ENCODE peak calls at places on chromosome 5, in eight cellular contexts. One of them, this sample, is unnamed.

GRCh38 chr5:82164109-82164956 is 113.8 kb downstream of the RPS23 start:
- DNase-seq in T follicular helper cell: no peak
- DNase-seq in T-helper 2 cell: no peak
- DNase-seq in T-helper 1 cell: no peak
- DNase-seq in Caco-2: no peak
- DNase-seq in activated CD4-positive, alpha-beta T cell treated with anti-CD3 and anti-CD28 coated beads for 36 hours: no peak
- DNase-seq in GM06990: no peak
- DNase-seq in stimulated activated naive CD4-positive, alpha-beta T cell: no peak
- DNase-seq in this sample: no peak

GRCh38 chr5:82603280-82603987 is 325.3 kb upstream of the RPS23 start:
- DNase-seq in T follicular helper cell: no peak
- DNase-seq in T-helper 2 cell: no peak
- DNase-seq in T-helper 1 cell: no peak
- DNase-seq in Caco-2: no peak
- DNase-seq in activated CD4-positive, alpha-beta T cell treated with anti-CD3 and anti-CD28 coated beads for 36 hours: no peak
- DNase-seq in GM06990: no peak
- DNase-seq in stimulated activated naive CD4-positive, alpha-beta T cell: no peak
- DNase-seq in this sample: no peak

GRCh38 chr5:9545959-9546851 is at the start of gene SEMA5A:
- DNase-seq in T follicular helper cell: no peak
- DNase-seq in T-helper 2 cell: peak; percentile 3
- DNase-seq in T-helper 1 cell: no peak
- DNase-seq in Caco-2: peak; percentile 85
- DNase-seq in activated CD4-positive, alpha-beta T cell treated with anti-CD3 and anti-CD28 coated beads for 36 hours: peak; percentile 20
- DNase-seq in GM06990: peak; percentile 45
- DNase-seq in stimulated activated naive CD4-positive, alpha-beta T cell: peak; percentile 18
- DNase-seq in this sample: peak; percentile 81

GRCh38 chr5:179908528-179908927 is 831 bp upstream of the TBC1D9B start:
- DNase-seq in T follicular helper cell: no peak
- DNase-seq in T-helper 2 cell: no peak
- DNase-seq in T-helper 1 cell: no peak
- DNase-seq in Caco-2: peak; percentile 36
- DNase-seq in activated CD4-positive, alpha-beta T cell treated with anti-CD3 and anti-CD28 coated beads for 36 hours: peak; percentile 24
- DNase-seq in GM06990: no peak
- DNase-seq in stimulated activated naive CD4-positive, alpha-beta T cell: no peak
- DNase-seq in this sample: no peak

GRCh38 chr5:110807174-110807573 is 68.4 kb downstream of the SLC25A46 start:
- DNase-seq in T follicular helper cell: no peak
- DNase-seq in T-helper 2 cell: no peak
- DNase-seq in T-helper 1 cell: no peak
- DNase-seq in Caco-2: no peak
- DNase-seq in activated CD4-positive, alpha-beta T cell treated with anti-CD3 and anti-CD28 coated beads for 36 hours: no peak
- DNase-seq in GM06990: no peak
- DNase-seq in stimulated activated naive CD4-positive, alpha-beta T cell: no peak
- DNase-seq in this sample: peak; percentile 63

GRCh38 chr5:68834486-68834885 is 259.3 kb upstream of the SLC30A5 start:
- DNase-seq in T follicular helper cell: no peak
- DNase-seq in T-helper 2 cell: no peak
- DNase-seq in T-helper 1 cell: no peak
- DNase-seq in Caco-2: no peak
- DNase-seq in activated CD4-positive, alpha-beta T cell treated with anti-CD3 and anti-CD28 coated beads for 36 hours: no peak
- DNase-seq in GM06990: no peak
- DNase-seq in stimulated activated naive CD4-positive, alpha-beta T cell: no peak
- DNase-seq in this sample: no peak

GRCh38 chr5:35038891-35039290 is 8.9 kb downstream of the AGXT2 start:
- DNase-seq in T follicular helper cell: no peak
- DNase-seq in T-helper 2 cell: no peak
- DNase-seq in T-helper 1 cell: no peak
- DNase-seq in Caco-2: no peak
- DNase-seq in activated CD4-positive, alpha-beta T cell treated with anti-CD3 and anti-CD28 coated beads for 36 hours: no peak
- DNase-seq in GM06990: no peak
- DNase-seq in stimulated activated naive CD4-positive, alpha-beta T cell: no peak
- DNase-seq in this sample: no peak

GRCh38 chr5:943874-944620 is 51.4 kb downstream of the TRIP13 start:
- DNase-seq in T follicular helper cell: no peak
- DNase-seq in T-helper 2 cell: no peak
- DNase-seq in T-helper 1 cell: no peak
- DNase-seq in Caco-2: no peak
- DNase-seq in activated CD4-positive, alpha-beta T cell treated with anti-CD3 and anti-CD28 coated beads for 36 hours: no peak
- DNase-seq in GM06990: no peak
- DNase-seq in stimulated activated naive CD4-positive, alpha-beta T cell: no peak
- DNase-seq in this sample: no peak

GRCh38 chr5:154364845-154365244 is 81.0 kb upstream of the SAP30L start:
- DNase-seq in T follicular helper cell: no peak
- DNase-seq in T-helper 2 cell: no peak
- DNase-seq in T-helper 1 cell: no peak
- DNase-seq in Caco-2: no peak
- DNase-seq in activated CD4-positive, alpha-beta T cell treated with anti-CD3 and anti-CD28 coated beads for 36 hours: no peak
- DNase-seq in GM06990: no peak
- DNase-seq in stimulated activated naive CD4-positive, alpha-beta T cell: no peak
- DNase-seq in this sample: no peak

This sample was measured in Right ventricle myocardium inferior.